ENCODE peak calls at places on chromosomes 5 and 9, in nine cellular contexts. One of them, this sample, is unnamed. For H3K27me3, the result is how much of the 10 kb centered on the place peaks cover.

GRCh38 chr5:58545912-58546311 is 37.0 kb upstream of the RAB3C start:
- DNase-seq in pancreas: no peak
- DNase-seq in GM23338: no peak
- DNase-seq in CD8-positive, alpha-beta T cell: no peak
- DNase-seq in heart left ventricle: no peak
- DNase-seq in tibial artery: no peak
- DNase-seq in brain microvascular endothelial cell: no peak
- DNase-seq in hepatocyte: no peak
- DNase-seq in SK-N-SH: no peak
- DNase-seq in this sample: no peak

GRCh38 chr9:100098241-100098886 is 436 bp downstream of the ERP44 start:
- DNase-seq in hepatocyte: peak
- DNase-seq in pancreas: peak
- DNase-seq in CD8-positive, alpha-beta T cell: no peak
- DNase-seq in GM23338: peak
- DNase-seq in SK-N-SH: peak
- DNase-seq in heart left ventricle: no peak
- DNase-seq in brain microvascular endothelial cell: peak
- DNase-seq in tibial artery: peak
- DNase-seq in this sample: peak

GRCh38 chr9:81145331-81145963 is 543.9 kb downstream of the TLE1 start:
- DNase-seq in tibial artery: no peak
- DNase-seq in SK-N-SH: no peak
- DNase-seq in CD8-positive, alpha-beta T cell: no peak
- DNase-seq in GM23338: no peak
- DNase-seq in heart left ventricle: no peak
- DNase-seq in hepatocyte: no peak
- DNase-seq in pancreas: no peak
- DNase-seq in brain microvascular endothelial cell: peak
- DNase-seq in this sample: no peak

GRCh38 chr5:171692106-171692505 is 93.5 kb upstream of the SMIM23 start:
- DNase-seq in tibial artery: no peak
- DNase-seq in pancreas: no peak
- DNase-seq in GM23338: no peak
- DNase-seq in brain microvascular endothelial cell: no peak
- DNase-seq in CD8-positive, alpha-beta T cell: no peak
- DNase-seq in SK-N-SH: no peak
- DNase-seq in hepatocyte: no peak
- DNase-seq in heart left ventricle: no peak
- DNase-seq in this sample: no peak

GRCh38 chr5:151222769-151223446 is 984 bp downstream of the CCDC69 start:
- DNase-seq in SK-N-SH: no peak
- DNase-seq in brain microvascular endothelial cell: no peak
- DNase-seq in heart left ventricle: peak
- DNase-seq in pancreas: peak
- DNase-seq in tibial artery: peak
- DNase-seq in GM23338: peak
- DNase-seq in CD8-positive, alpha-beta T cell: peak
- DNase-seq in hepatocyte: peak
- DNase-seq in this sample: peak

GRCh38 chr9:86487222-86487841 is 133.1 kb upstream of the TUT7 start:
- DNase-seq in hepatocyte: peak
- DNase-seq in CD8-positive, alpha-beta T cell: no peak
- DNase-seq in SK-N-SH: peak
- DNase-seq in pancreas: no peak
- DNase-seq in heart left ventricle: no peak
- DNase-seq in GM23338: peak
- DNase-seq in brain microvascular endothelial cell: no peak
- DNase-seq in tibial artery: no peak
- DNase-seq in this sample: no peak

GRCh38 chr5:91130759-91131158 is 252.4 kb downstream of the ARRDC3 start:
- DNase-seq in CD8-positive, alpha-beta T cell: no peak
- DNase-seq in tibial artery: no peak
- DNase-seq in heart left ventricle: no peak
- DNase-seq in brain microvascular endothelial cell: no peak
- DNase-seq in pancreas: no peak
- DNase-seq in GM23338: no peak
- DNase-seq in hepatocyte: no peak
- DNase-seq in SK-N-SH: no peak
- DNase-seq in this sample: no peak

GRCh38 chr9:6054280-6055099 is 39.1 kb upstream of the RANBP6 start:
- DNase-seq in SK-N-SH: peak
- DNase-seq in hepatocyte: peak
- DNase-seq in GM23338: peak
- DNase-seq in brain microvascular endothelial cell: peak
- DNase-seq in pancreas: peak
- DNase-seq in heart left ventricle: no peak
- DNase-seq in CD8-positive, alpha-beta T cell: peak
- DNase-seq in tibial artery: no peak
- DNase-seq in this sample: peak

GRCh38 chr5:163504091-163504931 is 1.1 kb upstream of the MAT2B start:
- DNase-seq in tibial artery: peak
- DNase-seq in SK-N-SH: peak
- DNase-seq in heart left ventricle: no peak
- DNase-seq in hepatocyte: peak
- DNase-seq in pancreas: peak
- DNase-seq in brain microvascular endothelial cell: peak
- DNase-seq in CD8-positive, alpha-beta T cell: peak
- DNase-seq in GM23338: peak
- DNase-seq in this sample: peak

GRCh38 chr9:126781186-126781585 is 23.7 kb upstream of the ZBTB43 start:
- DNase-seq in pancreas: no peak
- DNase-seq in heart left ventricle: no peak
- DNase-seq in brain microvascular endothelial cell: no peak
- DNase-seq in SK-N-SH: no peak
- DNase-seq in hepatocyte: no peak
- DNase-seq in GM23338: no peak
- DNase-seq in tibial artery: no peak
- DNase-seq in CD8-positive, alpha-beta T cell: no peak
- DNase-seq in this sample: no peak

GRCh38 chr9:126781717-126782388 is 23.0 kb upstream of the ZBTB43 start:
- DNase-seq in pancreas: peak
- DNase-seq in tibial artery: peak
- DNase-seq in hepatocyte: peak
- DNase-seq in GM23338: peak
- DNase-seq in heart left ventricle: peak
- DNase-seq in SK-N-SH: peak
- DNase-seq in CD8-positive, alpha-beta T cell: peak
- DNase-seq in brain microvascular endothelial cell: peak
- DNase-seq in this sample: peak

GRCh38 chr9:126777733-126778132 is 27.1 kb upstream of the ZBTB43 start:
- DNase-seq in pancreas: no peak
- DNase-seq in hepatocyte: peak
- DNase-seq in CD8-positive, alpha-beta T cell: no peak
- DNase-seq in tibial artery: no peak
- DNase-seq in heart left ventricle: no peak
- DNase-seq in SK-N-SH: no peak
- DNase-seq in brain microvascular endothelial cell: no peak
- DNase-seq in GM23338: peak
- DNase-seq in this sample: no peak

GRCh38 chr9:126773004-126773607 is 31.7 kb upstream of the ZBTB43 start:
- DNase-seq in CD8-positive, alpha-beta T cell: no peak
- DNase-seq in pancreas: no peak
- DNase-seq in hepatocyte: peak
- DNase-seq in brain microvascular endothelial cell: no peak
- DNase-seq in tibial artery: no peak
- DNase-seq in SK-N-SH: peak
- DNase-seq in heart left ventricle: no peak
- DNase-seq in GM23338: peak
- DNase-seq in this sample: no peak

GRCh38 chr9:126775926-126776325 is 28.9 kb upstream of the ZBTB43 start:
- DNase-seq in tibial artery: no peak
- DNase-seq in hepatocyte: no peak
- DNase-seq in heart left ventricle: no peak
- DNase-seq in pancreas: no peak
- DNase-seq in brain microvascular endothelial cell: no peak
- DNase-seq in GM23338: no peak
- DNase-seq in SK-N-SH: no peak
- DNase-seq in CD8-positive, alpha-beta T cell: no peak
- DNase-seq in this sample: no peak
- H3K27me3 ChIP-seq in tibial artery: under half
- H3K27me3 ChIP-seq in hepatocyte: under half
- H3K27me3 ChIP-seq in heart left ventricle: half or more
- H3K27me3 ChIP-seq in pancreas: under half
- H3K27me3 ChIP-seq in brain microvascular endothelial cell: under half
- H3K27me3 ChIP-seq in GM23338: under half
- H3K27me3 ChIP-seq in SK-N-SH: under half
- H3K27me3 ChIP-seq in CD8-positive, alpha-beta T cell: under half
- H3K27me3 ChIP-seq in this sample: under half

GRCh38 chr5:122470365-122470764 is 158.3 kb downstream of the SNCAIP start:
- DNase-seq in GM23338: no peak
- DNase-seq in brain microvascular endothelial cell: no peak
- DNase-seq in CD8-positive, alpha-beta T cell: no peak
- DNase-seq in hepatocyte: no peak
- DNase-seq in tibial artery: no peak
- DNase-seq in heart left ventricle: no peak
- DNase-seq in SK-N-SH: no peak
- DNase-seq in pancreas: no peak
- DNase-seq in this sample: no peak
- TF ChIP-seq CTCF in GM23338: no peak
- TF ChIP-seq CTCF in brain microvascular endothelial cell: no peak
- TF ChIP-seq CTCF in CD8-positive, alpha-beta T cell: no peak
- TF ChIP-seq CTCF in hepatocyte: no peak
- TF ChIP-seq CTCF in tibial artery: no peak
- TF ChIP-seq CTCF in heart left ventricle: no peak
- TF ChIP-seq CTCF in SK-N-SH: no peak
- TF ChIP-seq CTCF in pancreas: no peak
- TF ChIP-seq CTCF in this sample: no peak

GRCh38 chr9:126515873-126516505 is 97.7 kb upstream of the LMX1B start:
- DNase-seq in CD8-positive, alpha-beta T cell: no peak
- DNase-seq in brain microvascular endothelial cell: no peak
- DNase-seq in pancreas: no peak
- DNase-seq in tibial artery: no peak
- DNase-seq in hepatocyte: no peak
- DNase-seq in SK-N-SH: peak
- DNase-seq in heart left ventricle: no peak
- DNase-seq in GM23338: no peak
- DNase-seq in this sample: no peak
- H3K27me3 ChIP-seq in CD8-positive, alpha-beta T cell: under half
- H3K27me3 ChIP-seq in brain microvascular endothelial cell: under half
- H3K27me3 ChIP-seq in pancreas: under half
- H3K27me3 ChIP-seq in tibial artery: under half
- H3K27me3 ChIP-seq in hepatocyte: half or more
- H3K27me3 ChIP-seq in SK-N-SH: under half
- H3K27me3 ChIP-seq in heart left ventricle: half or more
- H3K27me3 ChIP-seq in GM23338: under half
- H3K27me3 ChIP-seq in this sample: under half

DNA sequence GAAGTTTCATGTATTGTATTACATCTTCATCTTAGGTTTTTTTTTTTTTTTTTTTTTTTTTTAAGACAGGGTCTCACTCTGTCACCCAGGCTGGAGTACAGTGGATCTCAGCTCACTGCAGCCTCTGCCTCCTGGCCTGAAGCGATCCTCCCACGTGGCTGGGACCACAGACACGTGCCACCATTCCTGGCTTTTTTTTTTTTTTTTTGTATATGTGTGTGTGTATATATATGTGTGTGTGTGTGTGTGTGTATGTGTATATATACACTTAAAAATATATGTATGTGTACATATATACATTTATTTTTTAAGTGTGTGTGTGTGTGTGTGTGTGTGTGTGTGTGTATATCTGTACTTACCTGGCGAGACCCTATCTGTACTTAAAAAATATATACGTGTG is 6.6 kb downstream of the DMXL1 start:
- DNase-seq in tibial artery: no peak
- DNase-seq in pancreas: no peak
- DNase-seq in CD8-positive, alpha-beta T cell: no peak
- DNase-seq in SK-N-SH: no peak
- DNase-seq in GM23338: no peak
- DNase-seq in heart left ventricle: no peak
- DNase-seq in brain microvascular endothelial cell: no peak
- DNase-seq in hepatocyte: no peak
- DNase-seq in this sample: no peak
- TF ChIP-seq CTCF in tibial artery: no peak
- TF ChIP-seq CTCF in pancreas: no peak
- TF ChIP-seq CTCF in CD8-positive, alpha-beta T cell: no peak
- TF ChIP-seq CTCF in SK-N-SH: no peak
- TF ChIP-seq CTCF in GM23338: no peak
- TF ChIP-seq CTCF in heart left ventricle: no peak
- TF ChIP-seq CTCF in brain microvascular endothelial cell: no peak
- TF ChIP-seq CTCF in hepatocyte: no peak
- TF ChIP-seq CTCF in this sample: no peak

DNA sequence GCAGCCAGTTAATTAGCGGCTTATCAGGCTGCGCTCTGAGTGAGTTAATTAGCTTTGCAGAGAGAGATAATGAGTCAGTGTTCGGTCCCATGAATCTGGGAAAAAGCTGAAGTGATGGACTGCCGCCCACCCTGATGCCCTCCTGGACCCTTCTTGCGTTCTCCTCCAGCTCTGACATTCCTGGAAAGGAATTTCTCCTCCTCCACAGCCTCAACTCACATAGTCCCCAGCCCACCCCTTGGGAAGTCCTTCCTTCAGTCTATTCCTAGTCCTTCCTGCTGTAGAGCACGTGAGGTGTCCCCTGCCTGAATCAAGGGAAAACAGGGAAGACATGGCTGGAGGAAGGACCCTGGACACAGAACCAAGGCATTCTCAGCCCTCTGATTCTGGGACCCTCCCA is 3.8 kb downstream of the ARID3C start:
- DNase-seq in heart left ventricle: no peak
- DNase-seq in CD8-positive, alpha-beta T cell: no peak
- DNase-seq in SK-N-SH: no peak
- DNase-seq in brain microvascular endothelial cell: no peak
- DNase-seq in GM23338: no peak
- DNase-seq in hepatocyte: no peak
- DNase-seq in tibial artery: no peak
- DNase-seq in pancreas: no peak
- DNase-seq in this sample: no peak
- H3K27me3 ChIP-seq in heart left ventricle: half or more
- H3K27me3 ChIP-seq in CD8-positive, alpha-beta T cell: half or more
- H3K27me3 ChIP-seq in SK-N-SH: under half
- H3K27me3 ChIP-seq in brain microvascular endothelial cell: half or more
- H3K27me3 ChIP-seq in GM23338: half or more
- H3K27me3 ChIP-seq in hepatocyte: half or more
- H3K27me3 ChIP-seq in tibial artery: under half
- H3K27me3 ChIP-seq in pancreas: under half
- H3K27me3 ChIP-seq in this sample: under half

GRCh38 chr9:107999890-108000289 is 510.3 kb upstream of the KLF4 start:
- DNase-seq in heart left ventricle: no peak
- DNase-seq in hepatocyte: no peak
- DNase-seq in brain microvascular endothelial cell: no peak
- DNase-seq in tibial artery: no peak
- DNase-seq in GM23338: no peak
- DNase-seq in CD8-positive, alpha-beta T cell: no peak
- DNase-seq in pancreas: no peak
- DNase-seq in SK-N-SH: no peak
- DNase-seq in this sample: no peak
- TF ChIP-seq CTCF in heart left ventricle: no peak
- TF ChIP-seq CTCF in hepatocyte: no peak
- TF ChIP-seq CTCF in brain microvascular endothelial cell: no peak
- TF ChIP-seq CTCF in tibial artery: no peak
- TF ChIP-seq CTCF in GM23338: no peak
- TF ChIP-seq CTCF in CD8-positive, alpha-beta T cell: no peak
- TF ChIP-seq CTCF in pancreas: no peak
- TF ChIP-seq CTCF in SK-N-SH: no peak
- TF ChIP-seq CTCF in this sample: no peak

GRCh38 chr9:132585954-132586829 is 3.8 kb downstream of the BARHL1 start:
- DNase-seq in CD8-positive, alpha-beta T cell: no peak
- DNase-seq in hepatocyte: no peak
- DNase-seq in GM23338: peak
- DNase-seq in brain microvascular endothelial cell: no peak
- DNase-seq in SK-N-SH: peak
- DNase-seq in pancreas: no peak
- DNase-seq in tibial artery: no peak
- DNase-seq in heart left ventricle: no peak
- DNase-seq in this sample: no peak
- H3K27me3 ChIP-seq in CD8-positive, alpha-beta T cell: half or more
- H3K27me3 ChIP-seq in hepatocyte: half or more
- H3K27me3 ChIP-seq in GM23338: half or more
- H3K27me3 ChIP-seq in brain microvascular endothelial cell: half or more
- H3K27me3 ChIP-seq in SK-N-SH: half or more
- H3K27me3 ChIP-seq in pancreas: under half
- H3K27me3 ChIP-seq in tibial artery: under half
- H3K27me3 ChIP-seq in heart left ventricle: half or more
- H3K27me3 ChIP-seq in this sample: under half

This sample was measured in lung.